ENCODE peak calls at places on chromosomes 5 and 9, in six cellular contexts. D, T, P, M, U and F are unnamed samples.

GRCh38 chr5:133944263-133945230 is 23.9 kb downstream of the C5orf15 start:
- DNase-seq in D (peak), T (peak), P (peak), M (no peak), U (peak), F (peak)

GRCh38 chr5:60597570-60597969 is 102.4 kb downstream of the DEPDC1B start:
- DNase-seq in D (no peak), T (no peak), P (peak), M (no peak), U (no peak), F (no peak)

GRCh38 chr9:14926941-14927624 is 16.9 kb upstream of the FREM1 start:
- DNase-seq in D (no peak), T (no peak), P (no peak), M (no peak), U (no peak), F (no peak)

GRCh38 chr9:13064060-13064459 is 215.4 kb downstream of the MPDZ start:
- DNase-seq in D (no peak), T (no peak), P (no peak), M (no peak), U (peak), F (no peak)

GRCh38 chr5:60248900-60249299 is 355.4 kb upstream of the PDE4D start:
- DNase-seq in D (no peak), T (no peak), P (no peak), M (no peak), U (no peak), F (no peak)

GRCh38 chr9:32385135-32385884 is 867 bp downstream of the ACO1 start:
- DNase-seq in D (no peak), T (peak), P (no peak), M (no peak), U (no peak), F (no peak)

GRCh38 chr5:50712479-50712878 is 46.0 kb downstream of the PARP8 start:
- DNase-seq in D (no peak), T (no peak), P (no peak), M (no peak), U (no peak), F (no peak)

GRCh38 chr5:140175367-140176027 is 509 bp downstream of the CYSTM1 start:
- DNase-seq in D (peak), T (peak), P (peak), M (peak), U (peak), F (peak)

GRCh38 chr5:102865171-102865509 is 110.0 kb downstream of the PAM start:
- DNase-seq in D (no peak), T (no peak), P (no peak), M (no peak), U (no peak), F (no peak)

GRCh38 chr5:158326241-158326640 is 467.3 kb upstream of the CLINT1 start:
- DNase-seq in D (peak), T (no peak), P (no peak), M (no peak), U (no peak), F (no peak)

GRCh38 chr5:135714126-135714894 is 120.2 kb upstream of the SLC25A48 start:
- DNase-seq in D (no peak), T (no peak), P (no peak), M (no peak), U (no peak), F (peak)